ENCODE peak calls at places on chromosomes 3 and 15, in eight cellular contexts. A is neural progenitor cell; V is astrocyte; Z is tibial artery; F is CD8-positive, alpha-beta memory T cell; U is stomach; B is thoracic aorta; S is Panc1. L is an unnamed sample. For H3K4me1, the result is how much of the 10 kb centered on the place peaks cover.

GRCh38 chr3:129121792-129122696 is at the start of gene RAB43:
- DNase-seq in A (peak), V (peak), Z (peak), F (peak), U (peak), B (peak), S (no peak), L (peak)

GRCh38 chr15:83652606-83653204 is 1.2 kb upstream of the ADAMTSL3 start:
- DNase-seq in A (no peak), V (no peak), Z (no peak), F (no peak), U (no peak), B (no peak), S (no peak), L (no peak)

GRCh38 chr15:71437404-71437803 is 322.1 kb downstream of the THSD4 start:
- DNase-seq in A (no peak), V (no peak), Z (no peak), F (no peak), U (no peak), B (no peak), S (no peak), L (no peak)

GRCh38 chr3:187044206-187044605 is 95.1 kb downstream of the RPL39L start:
- DNase-seq in A (no peak), V (no peak), Z (no peak), F (no peak), U (no peak), B (no peak), S (no peak), L (no peak)

GRCh38 chr3:165505657-165506056 is 309.5 kb upstream of the SLITRK3 start:
- DNase-seq in A (no peak), V (no peak), Z (no peak), F (no peak), U (no peak), B (no peak), S (no peak), L (no peak)

GRCh38 chr3:126488205-126488604 is 12.5 kb upstream of the ZXDC start:
- DNase-seq in A (peak), V (no peak), Z (no peak), F (no peak), U (no peak), B (no peak), S (no peak), L (no peak)

GRCh38 chr15:33587773-33588172 is 277.0 kb downstream of the RYR3 start:
- DNase-seq in A (no peak), V (peak), Z (no peak), F (no peak), U (no peak), B (no peak), S (no peak), L (no peak)

GRCh38 chr3:185503467-185503975 is 4.7 kb upstream of the TMEM41A start:
- DNase-seq in A (no peak), V (no peak), Z (no peak), F (no peak), U (peak), B (no peak), S (no peak), L (no peak)

GRCh38 chr3:100982710-100983109 is 10.5 kb downstream of the ABI3BP start:
- DNase-seq in A (no peak), V (peak), Z (peak), F (no peak), U (no peak), B (no peak), S (no peak), L (no peak)

DNA sequence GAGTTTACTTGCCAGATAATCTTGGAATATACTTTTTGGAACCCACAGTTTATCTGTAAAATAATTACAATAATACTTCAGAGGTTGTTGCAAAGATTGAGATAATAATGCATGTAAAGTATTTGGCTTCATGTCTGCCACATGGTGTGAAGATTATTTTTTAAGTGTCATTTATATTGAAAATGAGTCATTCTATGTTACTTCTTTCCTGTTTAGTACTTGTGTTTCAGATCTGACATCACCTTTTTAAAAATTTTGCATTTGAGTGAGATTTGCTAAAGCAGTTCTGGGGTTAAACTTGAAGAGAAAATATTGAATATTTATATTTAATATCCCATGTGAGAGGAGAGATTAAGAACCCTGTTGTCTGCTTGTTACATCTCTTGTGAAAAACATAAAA is 31.2 kb downstream of the IQGAP1 start:
- DNase-seq in A (no peak), V (no peak), Z (no peak), F (no peak), U (no peak), B (no peak), S (no peak), L (no peak)
- H3K4me1 ChIP-seq in A (under half), V (under half), Z (half or more), F (half or more), U (half or more), B (half or more), S (half or more), L (under half)

GRCh38 chr3:43786102-43786952 is 95.6 kb downstream of the ABHD5 start:
- DNase-seq in A (no peak), V (no peak), Z (no peak), F (no peak), U (no peak), B (no peak), S (no peak), L (no peak)
- H3K4me3 ChIP-seq in A (no peak), V (no peak), Z (no peak), F (no peak), U (no peak), B (no peak), S (no peak), L (no peak)

GRCh38 chr3:33364060-33364459 is 76.1 kb downstream of the UBP1 start:
- DNase-seq in A (no peak), V (no peak), Z (no peak), F (no peak), U (no peak), B (no peak), S (no peak), L (peak)

GRCh38 chr3:33364531-33365128 is 75.6 kb downstream of the UBP1 start:
- DNase-seq in A (no peak), V (peak), Z (no peak), F (no peak), U (no peak), B (no peak), S (no peak), L (no peak)

GRCh38 chr3:33363113-33363800 is 76.9 kb downstream of the UBP1 start:
- DNase-seq in A (no peak), V (peak), Z (no peak), F (no peak), U (no peak), B (no peak), S (no peak), L (no peak)

GRCh38 chr3:33358172-33358781 is 81.0 kb downstream of the FBXL2 start:
- DNase-seq in A (no peak), V (no peak), Z (no peak), F (no peak), U (no peak), B (no peak), S (no peak), L (no peak)

GRCh38 chr3:33360136-33360825 is 79.9 kb downstream of the UBP1 start:
- DNase-seq in A (no peak), V (peak), Z (no peak), F (no peak), U (no peak), B (no peak), S (peak), L (no peak)
- H3K4me1 ChIP-seq in A (under half), V (under half), Z (under half), F (under half), U (under half), B (under half), S (under half), L (under half)

DNA sequence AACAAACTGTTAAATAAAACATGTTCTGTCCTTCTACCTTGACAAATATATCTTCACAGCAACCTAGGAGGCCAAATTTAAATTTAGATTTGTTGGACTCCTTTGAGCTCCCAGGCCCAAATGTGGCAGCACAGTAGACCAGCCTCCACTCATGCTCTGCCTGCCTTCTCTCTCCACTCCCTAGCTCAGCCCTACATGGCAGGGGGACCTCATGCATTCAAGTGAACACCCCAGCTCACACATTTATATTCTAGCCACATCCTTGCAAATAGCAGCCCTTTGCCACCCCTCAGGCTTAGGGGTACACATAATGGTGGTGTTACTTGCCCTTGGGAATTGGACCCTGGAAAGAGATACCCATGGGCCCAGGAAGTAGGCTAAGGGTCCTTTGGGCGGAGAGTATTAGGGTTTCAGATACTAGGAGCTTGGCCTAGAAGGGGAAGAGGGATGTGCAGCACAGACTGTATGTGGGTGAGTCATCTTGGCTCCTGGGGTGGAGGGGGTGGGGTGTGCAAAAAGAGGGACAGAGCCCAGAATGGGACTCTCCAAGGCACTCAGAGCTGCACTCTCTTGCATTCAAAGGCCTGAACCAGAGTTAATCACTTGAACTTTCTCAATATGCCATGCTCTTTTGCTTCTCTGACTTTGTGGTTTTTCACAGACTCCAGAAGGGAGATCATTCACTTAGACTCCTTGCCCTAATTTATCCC is 268.4 kb upstream of the ROPN1 start:
- DNase-seq in A (no peak), V (peak), Z (peak), F (no peak), U (no peak), B (peak), S (no peak), L (no peak)
- H3K4me3 ChIP-seq in A (no peak), V (no peak), Z (no peak), F (no peak), U (no peak), B (no peak), S (no peak), L (no peak)

DNA sequence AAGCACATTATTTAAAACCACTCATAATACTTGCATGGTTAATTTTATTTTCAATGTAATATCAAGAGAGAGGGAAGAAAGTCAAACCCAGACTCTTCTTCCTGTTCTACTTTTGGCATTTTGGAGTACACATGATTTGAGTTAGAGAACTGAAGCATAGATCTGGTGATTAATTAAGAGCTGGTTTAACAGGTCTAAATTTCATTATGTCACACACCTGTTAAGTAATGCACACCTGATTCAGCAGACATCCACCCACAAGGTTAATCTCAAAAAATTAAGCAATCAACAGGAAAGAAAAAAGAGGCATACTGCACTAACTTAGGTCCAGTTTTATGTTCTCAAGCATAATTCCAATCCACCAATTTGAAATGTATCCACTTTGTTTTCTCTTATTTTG is 101.1 kb upstream of the ICE2 start:
- DNase-seq in A (no peak), V (no peak), Z (no peak), F (no peak), U (no peak), B (no peak), S (no peak), L (no peak)
- H3K4me1 ChIP-seq in A (under half), V (under half), Z (under half), F (half or more), U (half or more), B (under half), S (under half), L (half or more)

GRCh38 chr3:55190296-55190695 is 262.4 kb upstream of the LRTM1 start:
- DNase-seq in A (peak), V (peak), Z (no peak), F (no peak), U (no peak), B (no peak), S (no peak), L (no peak)

GRCh38 chr3:55183259-55183658 is 255.4 kb upstream of the LRTM1 start:
- DNase-seq in A (no peak), V (no peak), Z (no peak), F (no peak), U (no peak), B (no peak), S (no peak), L (no peak)

GRCh38 chr3:55180936-55181535 is 253.2 kb upstream of the LRTM1 start:
- DNase-seq in A (peak), V (no peak), Z (no peak), F (no peak), U (no peak), B (no peak), S (no peak), L (peak)

GRCh38 chr3:55189359-55189801 is 261.5 kb upstream of the LRTM1 start:
- DNase-seq in A (no peak), V (peak), Z (no peak), F (no peak), U (no peak), B (no peak), S (no peak), L (no peak)

GRCh38 chr3:55185380-55185779 is 257.5 kb upstream of the LRTM1 start:
- DNase-seq in A (no peak), V (peak), Z (no peak), F (no peak), U (no peak), B (no peak), S (no peak), L (no peak)
- H3K4me3 ChIP-seq in A (no peak), V (no peak), Z (no peak), F (no peak), U (no peak), B (no peak), S (no peak), L (no peak)

L was measured in HAP-1.